ENCODE peak calls at places on chromosomes 6 and 20, in eight cellular contexts. R, B, S, L, G, C, F and Y are unnamed samples.

GRCh38 chr6:47132724-47133123 is 90.6 kb upstream of the ADGRF1 start:
- DNase-seq in L (no peak), R (no peak), B (no peak), G (no peak), S (no peak), C (no peak), F (no peak), Y (no peak)

GRCh38 chr6:144334150-144334708 is 49.1 kb downstream of the UTRN start:
- DNase-seq in R (no peak), G (peak; percentile 49), C (no peak), B (peak; percentile 45), F (no peak), L (peak; percentile 37), S (no peak), Y (no peak)

GRCh38 chr6:40409143-40409542 is 178.0 kb downstream of the LRFN2 start:
- DNase-seq in L (no peak), F (no peak), G (no peak), R (no peak), B (no peak), C (no peak), S (no peak), Y (no peak)

GRCh38 chr6:43499028-43499815 is 10.9 kb downstream of the LRRC73 start:
- DNase-seq in S (no peak), R (no peak), G (no peak), L (no peak), C (no peak), F (no peak), B (no peak), Y (no peak)

GRCh38 chr20:62647521-62648317 is 5.4 kb downstream of the SLCO4A1 start:
- DNase-seq in F (no peak), C (no peak), S (no peak), R (no peak), L (no peak), B (no peak), G (no peak), Y (no peak)

GRCh38 chr20:57654998-57655811 is 35.0 kb upstream of the ZBP1 start:
- DNase-seq in C (no peak), B (peak; percentile 23), S (no peak), G (no peak), R (peak; percentile 44), L (no peak), F (no peak), Y (no peak)

GRCh38 chr6:41901882-41902519 is 6.8 kb upstream of the USP49 start:
- DNase-seq in C (no peak), S (no peak), F (peak; percentile 3), R (peak; percentile 47), B (peak; percentile 30), G (peak; percentile 51), L (peak; percentile 35), Y (no peak)

GRCh38 chr20:35698298-35699126 is 640 bp downstream of the NFS1 start:
- DNase-seq in F (no peak), C (peak; percentile 36), R (no peak), S (no peak), G (peak; percentile 13), L (peak; percentile 25), B (no peak), Y (no peak)

GRCh38 chr20:44089987-44090674 is 96.9 kb downstream of the JPH2 start:
- DNase-seq in F (peak; percentile 66), G (no peak), R (no peak), B (no peak), L (peak; percentile 50), S (no peak), C (peak; percentile 74), Y (peak; percentile 59)

GRCh38 chr6:16761469-16762264 is 407 bp upstream of the ATXN1 start:
- DNase-seq in S (no peak), L (peak; percentile 93), F (peak; percentile 44), C (no peak), B (peak; percentile 82), R (peak; percentile 91), G (peak; percentile 84), Y (peak; percentile 82)

GRCh38 chr6:167146173-167146572 is 11.6 kb downstream of the GPR31 start:
- DNase-seq in G (no peak), L (no peak), C (no peak), S (no peak), R (no peak), B (no peak), F (no peak), Y (no peak)

GRCh38 chr20:38005866-38006265 is 27.4 kb downstream of the TTI1 start:
- DNase-seq in G (no peak), C (no peak), B (no peak), R (no peak), L (no peak), F (no peak), S (no peak), Y (no peak)

GRCh38 chr20:1381753-1382591 is 10.9 kb downstream of the FKBP1A start:
- DNase-seq in C (no peak), S (no peak), R (no peak), F (peak; percentile 14), L (no peak), G (no peak), B (no peak), Y (no peak)

GRCh38 chr20:10758446-10758845 is 84.6 kb upstream of the JAG1 start:
- DNase-seq in C (no peak), F (no peak), B (no peak), G (no peak), S (no peak), L (peak; percentile 82), R (no peak), Y (no peak)

GRCh38 chr20:50172347-50173013 is 18.1 kb upstream of the CEBPB start:
- DNase-seq in S (no peak), L (peak; percentile 85), G (no peak), F (peak; percentile 70), B (peak; percentile 32), R (peak; percentile 98), C (peak; percentile 99), Y (no peak)

GRCh38 chr6:95091823-95092436 is 485.4 kb upstream of the MANEA start:
- DNase-seq in B (no peak), F (peak; percentile 5), C (no peak), R (no peak), S (no peak), G (no peak), L (peak; percentile 67), Y (peak; percentile 28)

GRCh38 chr6:154157082-154157481 is 118.0 kb downstream of the OPRM1 start:
- DNase-seq in R (no peak), G (no peak), B (peak; percentile 29), L (no peak), F (no peak), S (no peak), C (no peak), Y (no peak)

GRCh38 chr6:129215916-129216525 is 333.1 kb downstream of the LAMA2 start:
- DNase-seq in R (no peak), S (no peak), B (no peak), F (no peak), G (no peak), C (no peak), L (no peak), Y (no peak)